ENCODE peak calls at places on chromosomes 2 and 18, in seven cellular contexts. B, T, Y, Q, F, P and D are unnamed samples.

GRCh38 chr18:31041346-31042067 is 1.0 kb downstream of the DSC3 start:
- DNase-seq in Y (no peak), F (no peak), P (peak), B (no peak), Q (peak), T (no peak), D (no peak)

GRCh38 chr2:85799215-85799956 is 45.6 kb downstream of the ATOH8 start:
- DNase-seq in F (no peak), Q (no peak), B (no peak), Y (no peak), P (no peak), T (peak), D (no peak)

GRCh38 chr2:134258684-134259408 is 5.0 kb downstream of the MGAT5 start:
- DNase-seq in T (no peak), Q (no peak), F (no peak), Y (peak), P (no peak), B (peak), D (no peak)

GRCh38 chr18:59208602-59209001 is 11.4 kb upstream of the GRP start:
- DNase-seq in Q (no peak), T (no peak), P (no peak), F (no peak), Y (no peak), B (no peak), D (no peak)

GRCh38 chr18:30113454-30113853 is 929.1 kb downstream of the DSC3 start:
- DNase-seq in Y (no peak), Q (no peak), T (no peak), P (no peak), F (no peak), B (no peak), D (no peak)

GRCh38 chr2:28408764-28409599 is 16.3 kb downstream of the FOSL2 start:
- DNase-seq in T (peak), P (no peak), Q (peak), B (peak), F (peak), Y (peak), D (no peak)

GRCh38 chr2:222594679-222595078 is 61.2 kb downstream of the FARSB start:
- DNase-seq in T (no peak), Y (no peak), B (peak), P (no peak), Q (no peak), F (peak), D (no peak)

GRCh38 chr2:136056077-136056688 is 61.8 kb downstream of the CXCR4 start:
- DNase-seq in T (no peak), Y (no peak), B (no peak), Q (no peak), F (no peak), P (no peak), D (no peak)

GRCh38 chr2:1740714-1741584 is 3.4 kb downstream of the PXDN start:
- DNase-seq in T (peak), P (no peak), Y (no peak), Q (no peak), B (no peak), F (no peak), D (no peak)

GRCh38 chr2:25369876-25370275 is 28.2 kb upstream of the DNMT3A start:
- DNase-seq in P (no peak), Q (no peak), Y (no peak), B (no peak), T (no peak), F (no peak), D (no peak)